ENCODE peak calls at places on chromosomes 11 and 22, in four cellular contexts. T is fibroblast of mammary gland, H is WERI-Rb-1, Z is A673. I is an unnamed sample.

GRCh38 chr11:45881708-45882368 is 3.6 kb upstream of the MAPK8IP1 start:
- DNase-seq in T (no peak), H (no peak), Z (no peak), I (peak; percentile 64)

GRCh38 chr22:16954060-16954403 is 54.0 kb downstream of the GAB4 start:
- DNase-seq in T (no peak), H (no peak), Z (no peak), I (no peak)

GRCh38 chr22:31343235-31344191 is 2.6 kb downstream of the PATZ1 start:
- DNase-seq in T (no peak), H (peak; percentile 20), Z (peak; percentile 43), I (peak; percentile 30)

GRCh38 chr11:62008177-62008576 is 40.7 kb upstream of the FTH1 start:
- DNase-seq in T (no peak), H (no peak), Z (no peak), I (no peak)

GRCh38 chr11:19988598-19988997 is 171.7 kb downstream of the DBX1 start:
- DNase-seq in T (peak; percentile 78), H (no peak), Z (no peak), I (peak; percentile 89)

GRCh38 chr11:66727883-66728759 is 895 bp downstream of the SPTBN2 start:
- DNase-seq in T (no peak), H (peak; percentile 60), Z (peak; percentile 50), I (no peak)

GRCh38 chr11:128195756-128196155 is 391.6 kb downstream of the ETS1 start:
- DNase-seq in T (peak; percentile 45), H (no peak), Z (no peak), I (no peak)

GRCh38 chr11:128341767-128342318 is 245.5 kb downstream of the ETS1 start:
- DNase-seq in T (no peak), H (no peak), Z (no peak), I (no peak)

GRCh38 chr11:1280116-1281035 is 29.1 kb downstream of the TOLLIP start:
- DNase-seq in T (no peak), H (no peak), Z (no peak), I (no peak)

GRCh38 chr11:1279674-1280055 is 29.8 kb downstream of the TOLLIP start:
- DNase-seq in T (no peak), H (no peak), Z (no peak), I (no peak)

GRCh38 chr11:1283091-1283511 is 26.3 kb downstream of the TOLLIP start:
- DNase-seq in T (no peak), H (no peak), Z (no peak), I (no peak)

GRCh38 chr11:1281974-1282365 is 27.5 kb downstream of the TOLLIP start:
- DNase-seq in T (no peak), H (no peak), Z (peak; percentile 52), I (peak; percentile 33)

GRCh38 chr11:1281326-1281973 is 28.0 kb downstream of the TOLLIP start:
- DNase-seq in T (peak; percentile 21), H (no peak), Z (no peak), I (peak; percentile 31)
- TF ChIP-seq CTCF in T (no peak), H (no peak), Z (no peak), I (no peak)

DNA sequence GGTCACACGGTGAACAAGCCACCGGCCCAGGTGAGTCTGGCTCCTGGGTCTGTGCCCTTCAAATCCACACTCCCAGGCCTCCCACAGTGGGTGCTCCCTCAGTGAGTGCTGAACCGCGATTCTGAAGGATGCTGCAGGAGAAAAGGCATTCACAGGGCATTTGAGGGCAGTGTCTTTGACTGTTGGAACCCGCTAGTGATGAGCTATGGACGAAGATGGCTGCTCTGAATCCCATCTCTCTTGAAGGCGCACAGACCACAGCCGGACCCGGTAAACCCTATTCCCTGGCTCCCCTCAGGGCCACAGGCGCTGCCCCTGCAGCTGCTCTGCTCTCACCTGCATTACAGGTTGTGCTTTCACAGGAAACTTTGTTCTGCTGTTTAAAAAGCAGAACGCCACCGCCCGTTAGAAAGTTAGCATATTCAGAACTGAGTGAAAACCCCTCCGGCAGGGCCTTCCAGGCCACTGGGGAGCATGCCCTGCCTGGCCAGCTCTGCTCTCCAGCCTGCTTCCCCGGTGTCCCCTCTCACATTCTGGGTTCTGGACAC is 3.2 kb downstream of the LRRC32 start:
- DNase-seq in T (no peak), H (no peak), Z (no peak), I (no peak)
- H3K4me3 ChIP-seq in T (no peak overlapping the region), H (no peak overlapping the region), Z (no peak overlapping the region), I (peak overlapping the region; percentile 17)

DNA sequence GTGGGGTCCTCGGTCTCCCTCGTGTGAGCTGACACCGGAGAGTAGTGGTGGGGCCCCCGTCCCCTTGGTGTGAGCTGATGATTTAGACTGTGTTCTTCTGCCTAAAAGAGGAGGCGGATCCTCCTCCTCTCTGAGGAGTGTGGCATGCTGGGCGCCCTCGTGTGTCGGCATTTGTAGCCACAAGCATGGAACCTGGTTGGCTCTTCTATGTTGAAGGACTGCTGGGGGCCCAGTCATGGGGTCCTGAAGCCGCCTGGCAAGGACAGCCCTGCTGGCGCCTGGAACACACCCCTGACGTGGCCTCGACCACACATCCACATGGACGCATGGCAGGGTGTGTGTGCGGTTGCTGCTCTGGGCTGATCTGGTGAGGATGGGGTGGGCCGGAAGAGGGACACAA is 50.2 kb downstream of the AP2A2 start:
- DNase-seq in T (peak; percentile 39), H (peak; percentile 39), Z (peak; percentile 62), I (peak; percentile 66)
- TF ChIP-seq CTCF in T (peak; percentile 15), H (peak; percentile 58), Z (peak; percentile 56), I (peak; percentile 65)

DNA sequence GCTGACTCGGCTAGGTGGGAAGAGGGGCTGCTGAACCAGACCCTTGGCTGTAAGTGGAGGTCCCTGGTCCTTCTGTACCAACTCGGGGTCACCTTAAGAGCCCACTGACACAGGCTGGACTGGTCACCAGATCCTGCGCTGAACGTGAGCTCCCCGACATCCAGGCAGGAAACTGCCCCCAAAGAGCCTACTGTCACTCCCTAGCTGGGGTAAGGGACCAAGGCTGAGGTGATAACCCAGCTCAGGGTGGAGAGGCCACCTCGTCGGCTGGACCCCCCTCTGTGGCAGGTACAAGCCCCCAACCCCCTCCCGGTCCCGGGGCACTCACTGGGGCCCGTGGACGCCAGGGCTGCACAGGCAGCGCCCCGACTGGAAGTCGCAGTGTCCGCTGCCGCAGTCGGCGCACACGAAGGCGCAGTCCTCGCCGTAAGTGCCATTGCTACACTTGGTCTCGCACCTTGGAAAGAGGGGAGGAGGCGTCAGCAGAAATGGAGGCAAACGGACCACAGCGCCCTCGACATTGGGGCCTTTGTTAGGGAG is 7.5 kb downstream of the SCARF2 start:
- DNase-seq in T (no peak), H (no peak), Z (no peak), I (no peak)
- H3K4me3 ChIP-seq in T (no peak overlapping the region), H (no peak overlapping the region), Z (no peak overlapping the region), I (no peak overlapping the region)

GRCh38 chr22:26174280-26174679 is 5.0 kb downstream of the SEZ6L start:
- DNase-seq in T (no peak), H (peak; percentile 57), Z (peak; percentile 15), I (no peak)
- TF ChIP-seq CTCF in T (no peak), H (peak; percentile 64), Z (peak; percentile 32), I (no peak)

DNA sequence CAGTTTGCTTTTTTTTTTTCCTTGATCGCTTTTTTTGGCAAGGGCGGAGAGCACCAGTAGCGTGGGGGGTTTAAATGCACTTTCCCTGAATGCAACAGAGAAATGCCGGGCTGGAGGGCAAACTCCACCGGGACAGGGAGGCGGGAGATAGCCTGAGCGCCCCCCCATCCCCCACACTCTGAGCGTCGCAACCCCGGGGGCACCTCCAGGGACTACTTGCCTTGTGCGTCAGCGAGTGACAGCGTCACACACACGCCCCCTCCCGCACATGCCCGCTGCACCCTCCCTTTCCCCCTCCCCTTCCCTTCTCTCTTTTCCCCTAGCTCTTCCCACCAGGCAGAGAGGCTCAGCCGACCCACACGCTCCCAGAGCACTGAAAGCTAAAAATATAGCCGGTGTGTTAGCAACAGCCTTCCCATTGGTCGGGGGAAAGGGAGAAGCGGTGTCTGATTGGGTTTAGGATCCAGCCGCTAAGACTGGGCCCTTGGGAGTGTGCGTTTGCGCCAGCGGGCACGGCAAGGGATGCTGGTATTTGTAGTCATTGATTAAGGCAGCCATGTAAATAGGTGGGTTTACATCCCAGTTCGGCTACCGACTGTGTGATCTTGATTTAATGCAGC is 1.7 kb upstream of the TOB2 start:
- DNase-seq in T (peak; percentile 99), H (peak; percentile 97), Z (peak; percentile 100), I (peak; percentile 100)
- H3K4me3 ChIP-seq in T (peak overlapping the region; percentile 98), H (peak overlapping the region; percentile 99), Z (peak overlapping the region; percentile 100), I (peak overlapping the region; percentile 95)

DNA sequence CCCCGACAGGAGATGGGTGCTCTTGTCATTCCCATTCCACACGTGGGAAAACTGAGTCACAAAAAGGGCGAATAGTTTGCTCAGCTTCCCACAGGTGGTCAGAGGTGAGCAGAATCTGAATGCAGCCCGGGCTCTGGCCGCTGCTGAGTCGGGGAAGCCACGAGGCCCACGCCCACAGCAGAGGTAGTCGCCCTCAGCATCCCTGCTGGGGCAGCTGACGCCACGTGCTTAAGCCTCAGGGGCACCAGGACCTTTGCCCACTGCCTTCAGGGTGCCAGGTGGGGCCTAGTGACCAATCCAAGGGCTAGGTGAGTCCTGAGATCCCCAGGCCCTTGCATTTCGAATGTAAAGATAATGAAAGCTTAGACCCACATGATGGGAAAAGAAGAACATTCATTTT is 24.2 kb upstream of the ARFGAP3 start:
- DNase-seq in T (no peak), H (no peak), Z (no peak), I (no peak)
- TF ChIP-seq CTCF in T (no peak), H (no peak), Z (no peak), I (no peak)

I was measured in choroid plexus epithelial cell.